ENCODE peak calls at places on chromosomes 7 and 10, in four cellular contexts. Z, J, S and V are unnamed samples.

GRCh38 chr10:69600761-69601330 is 27.6 kb upstream of the NEUROG3 start:
- DNase-seq in Z (no peak), S (no peak), J (no peak), V (no peak)

GRCh38 chr10:27542812-27543211 is 38.7 kb downstream of the RAB18 start:
- DNase-seq in Z (no peak), S (no peak), J (peak), V (no peak)

GRCh38 chr7:132446666-132447217 is 129.5 kb downstream of the PLXNA4 start:
- DNase-seq in J (no peak), Z (no peak), S (no peak), V (no peak)

GRCh38 chr7:30874656-30875317 is 36.9 kb upstream of the AQP1 start:
- DNase-seq in J (no peak), S (no peak), Z (no peak), V (no peak)

GRCh38 chr7:5528071-5528814 is 104.6 kb upstream of the TNRC18 start:
- DNase-seq in Z (peak), J (no peak), S (peak), V (no peak)

GRCh38 chr7:37495574-37496184 is 47.0 kb upstream of the ELMO1 start:
- DNase-seq in J (no peak), Z (no peak), S (no peak), V (no peak)

GRCh38 chr10:1560535-1561192 is 176.7 kb downstream of the ADARB2 start:
- DNase-seq in S (no peak), J (no peak), Z (no peak), V (no peak)

GRCh38 chr10:17644485-17644964 is 574 bp downstream of the STAM start:
- DNase-seq in J (no peak), S (no peak), Z (no peak), V (no peak)

GRCh38 chr7:103967401-103967800 is 22.1 kb downstream of the RELN start:
- DNase-seq in J (no peak), Z (no peak), S (no peak), V (no peak)

GRCh38 chr7:66442385-66442784 is 186.3 kb upstream of the KCTD7 start:
- DNase-seq in J (no peak), S (no peak), Z (no peak), V (no peak)

GRCh38 chr7:17427924-17428323 is 129.5 kb downstream of the AHR start:
- DNase-seq in S (no peak), Z (no peak), J (no peak), V (no peak)

GRCh38 chr7:99379043-99379577 is 4.6 kb downstream of the ARPC1B start:
- DNase-seq in J (peak), Z (peak), S (peak), V (no peak)

GRCh38 chr10:29694121-29694520 is 59.4 kb upstream of the SVIL start:
- DNase-seq in S (no peak), Z (no peak), J (no peak), V (no peak)

GRCh38 chr10:71077143-71077581 is 135.2 kb upstream of the UNC5B start:
- DNase-seq in Z (no peak), S (no peak), J (no peak), V (no peak)

GRCh38 chr7:44077681-44078091 is 4.6 kb downstream of the POLM start:
- DNase-seq in J (no peak), S (no peak), Z (no peak), V (no peak)

GRCh38 chr10:98369801-98370200 is 45.2 kb downstream of the PYROXD2 start:
- DNase-seq in J (no peak), Z (no peak), S (no peak), V (no peak)

GRCh38 chr10:79027147-79028055 is 41.4 kb upstream of the ZMIZ1 start:
- DNase-seq in J (no peak), S (no peak), Z (no peak), V (peak)

GRCh38 chr7:497946-498655 is 21.5 kb downstream of the PDGFA start:
- DNase-seq in S (no peak), Z (no peak), J (no peak), V (no peak)

GRCh38 chr7:136513744-136514143 is 354.7 kb upstream of the CHRM2 start:
- DNase-seq in S (no peak), J (no peak), Z (no peak), V (no peak)

GRCh38 chr7:94294471-94295131 is 100.1 kb upstream of the COL1A2 start:
- DNase-seq in S (no peak), J (no peak), Z (no peak), V (no peak)
- H3K4me3 ChIP-seq in S (no peak), J (peak), Z (no peak), V (no peak)

GRCh38 chr10:11167233-11167979 is 149.7 kb downstream of the CELF2 start:
- DNase-seq in J (no peak), S (no peak), Z (no peak), V (no peak)

GRCh38 chr10:11170993-11171416 is 153.3 kb downstream of the CELF2 start:
- DNase-seq in S (no peak), Z (no peak), J (no peak), V (peak)

GRCh38 chr10:11171452-11171851 is 153.8 kb downstream of the CELF2 start:
- DNase-seq in J (no peak), S (no peak), Z (no peak), V (peak)

GRCh38 chr10:11165591-11166543 is 148.2 kb downstream of the CELF2 start:
- DNase-seq in S (peak), J (no peak), Z (peak), V (peak)

DNA sequence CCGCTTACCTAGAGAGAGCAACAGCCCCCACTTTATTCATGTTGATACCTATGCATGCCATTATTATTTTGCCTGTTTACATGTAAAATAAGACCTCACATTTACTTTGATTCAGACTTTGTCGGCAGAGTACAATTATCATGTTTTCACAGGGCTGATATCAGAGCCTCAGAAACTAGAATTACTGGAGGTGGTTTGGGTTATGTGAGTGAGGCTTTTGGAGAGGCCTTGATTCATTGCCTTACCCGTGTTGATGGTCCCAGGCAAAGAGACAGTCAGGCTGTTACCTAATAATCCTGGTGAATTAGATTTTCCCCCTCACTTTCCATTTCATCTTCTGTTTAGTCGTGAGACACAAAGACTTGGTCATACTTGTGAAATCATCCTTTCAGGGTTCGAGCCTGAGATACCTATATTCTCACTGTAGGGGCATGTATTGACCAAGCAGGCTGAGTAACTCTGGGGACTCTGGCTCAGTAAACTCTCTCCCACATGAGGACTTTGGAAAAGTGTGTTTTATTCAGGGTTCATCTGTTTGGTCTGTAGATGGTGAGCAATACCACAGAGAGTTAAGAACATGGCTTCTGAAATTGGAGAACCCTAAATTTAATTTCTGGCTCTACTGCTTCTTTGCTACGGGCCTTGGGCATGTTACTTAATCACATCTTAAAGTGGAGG is 150.9 kb downstream of the CELF2 start:
- DNase-seq in S (no peak), J (no peak), Z (no peak), V (no peak)
- H3K4me3 ChIP-seq in S (peak), J (no peak), Z (no peak), V (peak)

GRCh38 chr7:35035511-35035921 is 1.8 kb downstream of the DPY19L1 start:
- DNase-seq in J (no peak), S (no peak), Z (no peak), V (peak)
- H3K4me3 ChIP-seq in J (peak), S (peak), Z (no peak), V (no peak)

GRCh38 chr7:154990964-154991514 is 11.9 kb downstream of the PAXIP1 start:
- DNase-seq in Z (no peak), S (no peak), J (no peak), V (no peak)

GRCh38 chr7:154986200-154986599 is 16.7 kb downstream of the PAXIP1 start:
- DNase-seq in J (no peak), Z (no peak), S (no peak), V (no peak)

GRCh38 chr7:154984601-154985188 is 18.2 kb downstream of the PAXIP1 start:
- DNase-seq in Z (no peak), S (no peak), J (no peak), V (no peak)

GRCh38 chr7:154985230-154985629 is 17.7 kb downstream of the PAXIP1 start:
- DNase-seq in J (no peak), S (no peak), Z (no peak), V (no peak)

GRCh38 chr7:154987571-154987970 is 15.4 kb downstream of the PAXIP1 start:
- DNase-seq in Z (no peak), J (no peak), S (no peak), V (no peak)
- H3K4me3 ChIP-seq in Z (no peak), J (no peak), S (no peak), V (no peak)

DNA sequence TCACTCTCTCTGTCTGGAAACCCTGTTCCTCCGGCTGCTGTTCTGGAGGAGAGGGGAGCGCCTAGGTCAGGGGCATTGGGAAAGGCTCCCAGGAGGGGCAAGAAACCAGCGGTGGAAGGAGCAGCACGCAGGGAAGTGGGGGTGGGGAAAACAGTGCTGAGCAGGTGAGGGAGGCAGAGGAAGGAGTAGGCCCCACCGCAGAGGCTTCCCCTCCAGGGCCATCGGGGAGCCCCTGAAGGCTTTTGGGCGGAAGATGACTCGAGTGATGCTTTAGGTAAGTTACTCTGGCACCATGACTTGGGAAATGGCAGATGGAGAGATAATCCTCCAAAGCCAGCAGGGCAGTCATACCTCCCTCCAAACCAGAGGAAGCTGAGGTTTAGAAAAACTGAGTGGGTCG is 106.5 kb upstream of the ANLN start:
- DNase-seq in Z (no peak), J (no peak), S (no peak), V (no peak)
- H3K4me3 ChIP-seq in Z (no peak), J (no peak), S (no peak), V (no peak)

GRCh38 chr7:90320418-90320800 is 695 bp downstream of the FAM237B start:
- DNase-seq in J (no peak), S (no peak), Z (no peak), V (no peak)
- H3K4me3 ChIP-seq in J (no peak), S (no peak), Z (no peak), V (no peak)